ENCODE peak calls at places on chromosome 14, in four cellular contexts. Y is heart left ventricle, G is cardiac muscle cell, P is GM12864. W is an unnamed sample.

GRCh38 chr14:39367387-39367751 is 64.9 kb downstream of the FBXO33 start:
- DNase-seq in Y (no peak), P (no peak), G (no peak), W (no peak)

GRCh38 chr14:64721391-64721791 is 17.2 kb downstream of the PLEKHG3 start:
- DNase-seq in G (peak; percentile 49), Y (no peak), P (no peak), W (no peak)

GRCh38 chr14:29814153-29815057 is 113.2 kb downstream of the PRKD1 start:
- DNase-seq in P (no peak), Y (peak; percentile 69), G (peak; percentile 76), W (no peak)

GRCh38 chr14:77593501-77593911 is 22.9 kb downstream of the SPTLC2 start:
- DNase-seq in Y (no peak), P (peak; percentile 39), G (peak; percentile 49), W (peak; percentile 29)

GRCh38 chr14:39739796-39740195 is 307.6 kb upstream of the FBXO33 start:
- DNase-seq in P (no peak), Y (peak; percentile 65), G (no peak), W (no peak)

GRCh38 chr14:89237923-89238529 is 179.0 kb downstream of the FOXN3 start:
- DNase-seq in Y (no peak), G (peak; percentile 41), P (no peak), W (no peak)

GRCh38 chr14:85093631-85094330 is 436.2 kb upstream of the FLRT2 start:
- DNase-seq in P (no peak), G (peak; percentile 19), Y (no peak), W (no peak)

GRCh38 chr14:102486513-102487203 is 22.9 kb downstream of the ANKRD9 start:
- DNase-seq in Y (no peak), P (no peak), G (no peak), W (no peak)

GRCh38 chr14:94285158-94285557 is 7.9 kb downstream of the SERPINA10 start:
- DNase-seq in Y (no peak), G (no peak), P (no peak), W (no peak)

GRCh38 chr14:73784065-73784987 is 67.3 kb upstream of the PTGR2 start:
- DNase-seq in G (peak; percentile 78), Y (no peak), P (no peak), W (no peak)

GRCh38 chr14:36647417-36647826 is 14.2 kb upstream of the PAX9 start:
- DNase-seq in P (no peak), Y (no peak), G (no peak), W (no peak)

GRCh38 chr14:60348211-60348610 is 99.2 kb downstream of the PPM1A start:
- DNase-seq in G (no peak), P (no peak), Y (no peak), W (no peak)

GRCh38 chr14:90514566-90514965 is 117.7 kb downstream of the CALM1 start:
- DNase-seq in G (no peak), P (no peak), Y (no peak), W (no peak)

GRCh38 chr14:36047912-36048311 is 128.6 kb downstream of the PTCSC3 start:
- DNase-seq in P (no peak), G (no peak), Y (no peak), W (no peak)

GRCh38 chr14:84527706-84528105 is 1002.2 kb upstream of the FLRT2 start:
- DNase-seq in G (no peak), Y (no peak), P (no peak), W (no peak)

GRCh38 chr14:92692822-92693226 is 55.6 kb downstream of the LGMN start:
- DNase-seq in Y (peak; percentile 89), G (peak; percentile 66), P (no peak), W (no peak)

GRCh38 chr14:73809386-73809785 is 42.2 kb upstream of the PTGR2 start:
- DNase-seq in P (no peak), G (no peak), Y (no peak), W (no peak)

GRCh38 chr14:69460093-69460701 is 24.3 kb upstream of the PLEKHD1 start:
- DNase-seq in G (peak; percentile 92), P (peak; percentile 35), Y (no peak), W (peak; percentile 71)

GRCh38 chr14:86515195-86515594 is 985.3 kb downstream of the FLRT2 start:
- DNase-seq in G (no peak), P (no peak), Y (no peak), W (no peak)

GRCh38 chr14:56004323-56004722 is 113.9 kb upstream of the PELI2 start:
- DNase-seq in P (no peak), G (no peak), Y (no peak), W (no peak)

GRCh38 chr14:21026988-21027315 is 2.1 kb upstream of the NDRG2 start:
- DNase-seq in Y (no peak), G (peak; percentile 54), P (no peak), W (no peak)

GRCh38 chr14:81710232-81710845 is 176.7 kb upstream of the SEL1L start:
- DNase-seq in P (no peak), G (peak; percentile 41), Y (no peak), W (no peak)

DNA sequence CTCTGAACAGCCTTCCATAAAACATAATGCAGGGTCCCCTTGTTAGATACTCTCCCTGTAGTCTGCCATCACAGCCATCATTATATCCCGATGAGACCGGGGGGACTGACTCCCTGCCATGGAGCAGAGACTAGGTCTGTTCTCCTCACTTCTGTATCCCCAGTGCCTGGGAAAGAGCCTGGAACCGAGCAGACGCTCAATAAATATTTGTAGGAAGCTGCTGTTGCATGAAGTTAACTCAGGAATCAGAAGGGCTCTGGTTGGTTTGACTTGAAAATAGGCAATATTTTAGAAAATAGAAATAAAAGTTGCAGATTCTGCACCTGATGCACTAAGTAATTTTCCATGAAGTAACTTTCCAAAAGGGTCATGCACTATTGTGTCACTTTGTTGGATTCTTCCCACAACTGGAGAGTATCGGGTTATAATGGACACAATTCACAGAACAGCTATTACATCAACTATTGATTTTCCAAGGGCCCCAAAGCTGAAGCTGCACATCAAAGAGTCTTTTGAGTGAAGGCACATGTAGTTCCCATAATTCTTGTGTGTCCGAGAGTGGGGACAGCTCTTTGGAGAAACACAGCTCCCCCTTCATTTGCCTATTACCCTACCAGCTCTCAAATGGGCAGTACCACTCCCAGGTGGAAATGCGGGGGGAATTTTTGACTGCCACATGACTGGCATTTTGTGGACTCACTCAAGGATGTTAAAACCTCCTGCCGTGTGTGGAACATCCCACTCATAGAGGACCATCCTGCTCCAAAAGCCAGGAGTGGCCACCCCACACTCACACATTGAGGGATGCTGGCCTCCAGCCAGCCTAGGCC is 18.8 kb downstream of the CLMN start:
- DNase-seq in G (no peak), P (no peak), Y (no peak), W (no peak)
- TF ChIP-seq CTCF in G (no peak), P (no peak), Y (no peak), W (no peak)

DNA sequence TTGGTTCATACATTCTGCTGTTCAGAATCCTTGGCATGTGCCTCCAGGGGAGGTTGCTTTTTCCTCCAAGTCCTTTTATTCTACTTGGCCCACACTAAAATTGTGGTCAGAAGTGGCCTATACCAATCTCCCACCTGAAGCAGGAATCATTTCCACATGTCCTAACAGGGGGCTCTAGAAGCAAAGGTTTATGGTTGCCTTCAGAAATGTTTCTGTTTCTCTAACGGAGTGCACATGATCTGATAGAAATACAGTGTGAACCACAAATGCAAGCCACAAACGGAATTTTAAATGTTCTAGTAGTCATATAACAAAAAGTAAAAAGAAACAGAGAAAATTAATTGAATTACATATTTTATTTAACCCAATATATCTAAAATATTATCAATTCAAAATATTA is 3.9 kb downstream of the PTGER2 start:
- DNase-seq in G (no peak), P (no peak), Y (no peak), W (no peak)
- TF ChIP-seq CTCF in G (no peak), P (no peak), Y (no peak), W (no peak)

GRCh38 chr14:52547526-52547925 is 4.8 kb downstream of the TXNDC16 start:
- DNase-seq in Y (no peak), P (no peak), G (no peak), W (no peak)

GRCh38 chr14:52546318-52546670 is 6.0 kb downstream of the TXNDC16 start:
- DNase-seq in Y (no peak), G (no peak), P (no peak), W (no peak)

GRCh38 chr14:52550661-52551060 is 1.6 kb downstream of the TXNDC16 start:
- DNase-seq in G (no peak), P (no peak), Y (no peak), W (no peak)

GRCh38 chr14:52545584-52546317 is 6.6 kb downstream of the TXNDC16 start:
- DNase-seq in G (no peak), P (no peak), Y (no peak), W (no peak)

GRCh38 chr14:52547027-52547426 is 5.3 kb downstream of the TXNDC16 start:
- DNase-seq in P (no peak), Y (no peak), G (no peak), W (no peak)
- TF ChIP-seq CTCF in P (no peak), Y (no peak), G (no peak), W (no peak)

DNA sequence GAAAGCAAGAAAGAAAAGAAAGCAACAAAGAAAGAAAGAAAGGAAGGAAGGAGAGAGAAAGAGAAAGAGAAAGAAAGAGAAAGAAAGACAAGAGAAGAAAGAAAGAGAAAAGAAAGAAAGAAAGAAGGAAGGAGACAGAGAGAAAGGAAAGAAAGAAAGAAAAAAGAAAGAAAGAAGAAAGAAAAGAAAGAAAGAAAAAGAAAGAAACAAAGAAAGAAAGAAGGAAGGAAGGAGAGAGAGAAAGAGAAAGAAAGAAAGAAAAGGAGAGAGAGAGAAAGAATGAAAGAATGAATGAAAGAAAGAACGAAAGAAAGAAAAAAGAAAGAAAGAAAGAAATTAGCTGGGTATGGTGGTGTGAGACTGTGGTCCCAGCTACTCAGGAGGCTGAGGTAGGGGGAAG is 400.1 kb upstream of the MDGA2 start:
- DNase-seq in G (no peak), P (no peak), Y (no peak), W (no peak)
- TF ChIP-seq CTCF in G (no peak), P (no peak), Y (no peak), W (no peak)

GRCh38 chr14:104731925-104732294 is 7.9 kb downstream of the ADSS1 start:
- DNase-seq in G (no peak), P (no peak), Y (no peak), W (no peak)

GRCh38 chr14:104732355-104732804 is 8.4 kb downstream of the ADSS1 start:
- DNase-seq in G (no peak), Y (peak; percentile 90), P (no peak), W (no peak)

GRCh38 chr14:104729835-104730181 is 5.8 kb downstream of the ADSS1 start:
- DNase-seq in P (no peak), G (no peak), Y (no peak), W (no peak)

GRCh38 chr14:104730504-104730903 is 6.5 kb downstream of the ADSS1 start:
- DNase-seq in Y (no peak), P (no peak), G (no peak), W (no peak)

GRCh38 chr14:104731249-104731924 is 7.4 kb downstream of the ADSS1 start:
- DNase-seq in P (no peak), Y (no peak), G (no peak), W (no peak)
- TF ChIP-seq CTCF in P (peak; percentile 45), Y (no peak), G (peak; percentile 33), W (peak; percentile 34)